ENCODE peak calls at places on chromosome 9, in six cellular contexts. One of them, this sample, is unnamed.

GRCh38 chr9:16044116-16044881 is 491.5 kb downstream of the CCDC171 start:
- DNase-seq in cardiac muscle cell: peak; percentile 62
- DNase-seq in upper lobe of right lung: no peak
- DNase-seq in coronary artery: no peak
- DNase-seq in astrocyte of the spinal cord: peak; percentile 66
- DNase-seq in GM06990: no peak
- DNase-seq in this sample: no peak

GRCh38 chr9:2798423-2798822 is 45.5 kb downstream of the PUM3 start:
- DNase-seq in cardiac muscle cell: no peak
- DNase-seq in upper lobe of right lung: no peak
- DNase-seq in coronary artery: no peak
- DNase-seq in astrocyte of the spinal cord: no peak
- DNase-seq in GM06990: no peak
- DNase-seq in this sample: no peak

GRCh38 chr9:27193886-27194285 is 84.9 kb downstream of the TEK start:
- DNase-seq in cardiac muscle cell: no peak
- DNase-seq in upper lobe of right lung: no peak
- DNase-seq in coronary artery: no peak
- DNase-seq in astrocyte of the spinal cord: no peak
- DNase-seq in GM06990: no peak
- DNase-seq in this sample: no peak

GRCh38 chr9:10744669-10745068 is 131.9 kb upstream of the PTPRD start:
- DNase-seq in cardiac muscle cell: no peak
- DNase-seq in upper lobe of right lung: no peak
- DNase-seq in coronary artery: no peak
- DNase-seq in astrocyte of the spinal cord: no peak
- DNase-seq in GM06990: no peak
- DNase-seq in this sample: no peak

GRCh38 chr9:27436234-27436633 is 87.9 kb upstream of the IFNK start:
- DNase-seq in cardiac muscle cell: no peak
- DNase-seq in upper lobe of right lung: no peak
- DNase-seq in coronary artery: no peak
- DNase-seq in astrocyte of the spinal cord: no peak
- DNase-seq in GM06990: no peak
- DNase-seq in this sample: no peak

GRCh38 chr9:69758981-69759477 is 782 bp downstream of the PTAR1 start:
- DNase-seq in cardiac muscle cell: peak; percentile 26
- DNase-seq in upper lobe of right lung: no peak
- DNase-seq in coronary artery: no peak
- DNase-seq in astrocyte of the spinal cord: peak; percentile 57
- DNase-seq in GM06990: no peak
- DNase-seq in this sample: no peak

GRCh38 chr9:74497750-74498615 is 848 bp downstream of the RORB start:
- DNase-seq in cardiac muscle cell: peak; percentile 33
- DNase-seq in upper lobe of right lung: peak; percentile 70
- DNase-seq in coronary artery: no peak
- DNase-seq in astrocyte of the spinal cord: peak; percentile 38
- DNase-seq in GM06990: peak; percentile 18
- DNase-seq in this sample: no peak

GRCh38 chr9:75299324-75299723 is 211.0 kb downstream of the OSTF1 start:
- DNase-seq in cardiac muscle cell: no peak
- DNase-seq in upper lobe of right lung: no peak
- DNase-seq in coronary artery: no peak
- DNase-seq in astrocyte of the spinal cord: no peak
- DNase-seq in GM06990: no peak
- DNase-seq in this sample: no peak

GRCh38 chr9:118009585-118009984 is 305.4 kb downstream of the TLR4 start:
- DNase-seq in cardiac muscle cell: no peak
- DNase-seq in upper lobe of right lung: no peak
- DNase-seq in coronary artery: no peak
- DNase-seq in astrocyte of the spinal cord: no peak
- DNase-seq in GM06990: no peak
- DNase-seq in this sample: no peak

GRCh38 chr9:36665387-36665786 is 92.7 kb downstream of the MELK start:
- DNase-seq in cardiac muscle cell: peak; percentile 2
- DNase-seq in upper lobe of right lung: no peak
- DNase-seq in coronary artery: no peak
- DNase-seq in astrocyte of the spinal cord: peak; percentile 16
- DNase-seq in GM06990: no peak
- DNase-seq in this sample: no peak

GRCh38 chr9:123684393-123685149 is 245.4 kb downstream of the DENND1A start:
- DNase-seq in cardiac muscle cell: no peak
- DNase-seq in upper lobe of right lung: no peak
- DNase-seq in coronary artery: no peak
- DNase-seq in astrocyte of the spinal cord: no peak
- DNase-seq in GM06990: no peak
- DNase-seq in this sample: no peak

GRCh38 chr9:68942790-68943189 is 71.1 kb downstream of the PRKACG start:
- DNase-seq in cardiac muscle cell: no peak
- DNase-seq in upper lobe of right lung: no peak
- DNase-seq in coronary artery: no peak
- DNase-seq in astrocyte of the spinal cord: no peak
- DNase-seq in GM06990: no peak
- DNase-seq in this sample: no peak

GRCh38 chr9:135282001-135282731 is 194.7 kb downstream of the OLFM1 start:
- DNase-seq in cardiac muscle cell: peak; percentile 37
- DNase-seq in upper lobe of right lung: peak; percentile 87
- DNase-seq in coronary artery: no peak
- DNase-seq in astrocyte of the spinal cord: no peak
- DNase-seq in GM06990: peak; percentile 28
- DNase-seq in this sample: no peak

GRCh38 chr9:111691686-111692329 is 30.4 kb downstream of the GNG10 start:
- DNase-seq in cardiac muscle cell: peak; percentile 58
- DNase-seq in upper lobe of right lung: no peak
- DNase-seq in coronary artery: no peak
- DNase-seq in astrocyte of the spinal cord: peak; percentile 57
- DNase-seq in GM06990: peak; percentile 26
- DNase-seq in this sample: no peak

GRCh38 chr9:5188060-5188707 is 2.7 kb upstream of the INSL6 start:
- DNase-seq in cardiac muscle cell: no peak
- DNase-seq in upper lobe of right lung: no peak
- DNase-seq in coronary artery: no peak
- DNase-seq in astrocyte of the spinal cord: no peak
- DNase-seq in GM06990: no peak
- DNase-seq in this sample: no peak

GRCh38 chr9:33265211-33265885 is 499 bp downstream of the CHMP5 start:
- DNase-seq in cardiac muscle cell: peak; percentile 2
- DNase-seq in upper lobe of right lung: no peak
- DNase-seq in coronary artery: no peak
- DNase-seq in astrocyte of the spinal cord: no peak
- DNase-seq in GM06990: no peak
- DNase-seq in this sample: no peak

GRCh38 chr9:123655681-123656423 is 274.1 kb downstream of the DENND1A start:
- DNase-seq in cardiac muscle cell: no peak
- DNase-seq in upper lobe of right lung: no peak
- DNase-seq in coronary artery: no peak
- DNase-seq in astrocyte of the spinal cord: no peak
- DNase-seq in GM06990: no peak
- DNase-seq in this sample: no peak

GRCh38 chr9:89799221-89799620 is 194.4 kb downstream of the GADD45G start:
- DNase-seq in cardiac muscle cell: no peak
- DNase-seq in upper lobe of right lung: no peak
- DNase-seq in coronary artery: peak; percentile 33
- DNase-seq in astrocyte of the spinal cord: no peak
- DNase-seq in GM06990: no peak
- DNase-seq in this sample: no peak

GRCh38 chr9:36603006-36603405 is 30.3 kb downstream of the MELK start:
- DNase-seq in cardiac muscle cell: peak; percentile 40
- DNase-seq in upper lobe of right lung: no peak
- DNase-seq in coronary artery: no peak
- DNase-seq in astrocyte of the spinal cord: peak; percentile 45
- DNase-seq in GM06990: no peak
- DNase-seq in this sample: no peak

GRCh38 chr9:112020680-112021596 is 124.3 kb downstream of the UGCG start:
- DNase-seq in cardiac muscle cell: peak; percentile 43
- DNase-seq in upper lobe of right lung: no peak
- DNase-seq in coronary artery: no peak
- DNase-seq in astrocyte of the spinal cord: peak; percentile 52
- DNase-seq in GM06990: no peak
- DNase-seq in this sample: no peak

GRCh38 chr9:135149876-135150275 is 62.4 kb downstream of the OLFM1 start:
- DNase-seq in cardiac muscle cell: no peak
- DNase-seq in upper lobe of right lung: no peak
- DNase-seq in coronary artery: no peak
- DNase-seq in astrocyte of the spinal cord: no peak
- DNase-seq in GM06990: no peak
- DNase-seq in this sample: no peak

GRCh38 chr9:114282926-114283325 is 40.0 kb upstream of the ORM1 start:
- DNase-seq in cardiac muscle cell: peak; percentile 90
- DNase-seq in upper lobe of right lung: peak; percentile 17
- DNase-seq in coronary artery: peak; percentile 50
- DNase-seq in astrocyte of the spinal cord: peak; percentile 82
- DNase-seq in GM06990: no peak
- DNase-seq in this sample: no peak

GRCh38 chr9:114687034-114687433 is 5.0 kb upstream of the TEX48 start:
- DNase-seq in cardiac muscle cell: no peak
- DNase-seq in upper lobe of right lung: no peak
- DNase-seq in coronary artery: no peak
- DNase-seq in astrocyte of the spinal cord: peak; percentile 69
- DNase-seq in GM06990: no peak
- DNase-seq in this sample: no peak

GRCh38 chr9:83523684-83524083 is 14.5 kb downstream of the FRMD3 start:
- DNase-seq in cardiac muscle cell: no peak
- DNase-seq in upper lobe of right lung: no peak
- DNase-seq in coronary artery: no peak
- DNase-seq in astrocyte of the spinal cord: no peak
- DNase-seq in GM06990: no peak
- DNase-seq in this sample: no peak

GRCh38 chr9:115847245-115847644 is 306.3 kb upstream of the PAPPA start:
- DNase-seq in cardiac muscle cell: peak; percentile 46
- DNase-seq in upper lobe of right lung: no peak
- DNase-seq in coronary artery: no peak
- DNase-seq in astrocyte of the spinal cord: peak; percentile 57
- DNase-seq in GM06990: no peak
- DNase-seq in this sample: no peak

GRCh38 chr9:35658894-35659220 is 765 bp downstream of the CCDC107 start:
- DNase-seq in cardiac muscle cell: peak; percentile 44
- DNase-seq in upper lobe of right lung: no peak
- DNase-seq in coronary artery: no peak
- DNase-seq in astrocyte of the spinal cord: peak; percentile 64
- DNase-seq in GM06990: no peak
- DNase-seq in this sample: no peak

GRCh38 chr9:134127065-134127580 is 8.8 kb upstream of the WDR5 start:
- DNase-seq in cardiac muscle cell: no peak
- DNase-seq in upper lobe of right lung: no peak
- DNase-seq in coronary artery: no peak
- DNase-seq in astrocyte of the spinal cord: no peak
- DNase-seq in GM06990: no peak
- DNase-seq in this sample: no peak

GRCh38 chr9:98331536-98332259 is 76.2 kb upstream of the TBC1D2 start:
- DNase-seq in cardiac muscle cell: no peak
- DNase-seq in upper lobe of right lung: no peak
- DNase-seq in coronary artery: no peak
- DNase-seq in astrocyte of the spinal cord: no peak
- DNase-seq in GM06990: no peak
- DNase-seq in this sample: no peak

GRCh38 chr9:98332405-98332831 is 77.0 kb upstream of the TBC1D2 start:
- DNase-seq in cardiac muscle cell: peak; percentile 64
- DNase-seq in upper lobe of right lung: no peak
- DNase-seq in coronary artery: no peak
- DNase-seq in astrocyte of the spinal cord: no peak
- DNase-seq in GM06990: no peak
- DNase-seq in this sample: no peak

GRCh38 chr9:98329281-98329680 is 73.8 kb upstream of the TBC1D2 start:
- DNase-seq in cardiac muscle cell: no peak
- DNase-seq in upper lobe of right lung: no peak
- DNase-seq in coronary artery: no peak
- DNase-seq in astrocyte of the spinal cord: no peak
- DNase-seq in GM06990: no peak
- DNase-seq in this sample: no peak

GRCh38 chr9:98329904-98330303 is 74.5 kb upstream of the TBC1D2 start:
- DNase-seq in cardiac muscle cell: no peak
- DNase-seq in upper lobe of right lung: no peak
- DNase-seq in coronary artery: no peak
- DNase-seq in astrocyte of the spinal cord: no peak
- DNase-seq in GM06990: no peak
- DNase-seq in this sample: no peak

DNA sequence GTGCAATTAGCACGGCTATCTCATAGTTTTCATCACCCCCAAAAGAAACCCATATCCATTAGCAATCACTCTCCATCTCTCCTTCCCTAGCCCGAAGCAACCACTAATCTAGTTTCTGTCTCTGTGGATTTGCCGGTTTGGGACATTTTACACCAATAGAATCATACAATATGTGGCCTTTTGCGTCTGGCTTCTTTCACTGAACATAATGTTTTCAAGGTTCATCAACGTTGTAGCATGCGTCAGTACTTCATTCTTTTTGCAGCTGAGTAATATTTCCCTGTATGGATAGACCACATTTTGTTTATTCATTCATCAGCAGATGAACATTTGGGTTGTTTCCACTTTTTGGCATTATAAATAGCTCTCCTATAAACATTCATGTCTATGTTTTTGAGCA is 75.4 kb upstream of the TBC1D2 start:
- DNase-seq in cardiac muscle cell: peak; percentile 44
- DNase-seq in upper lobe of right lung: no peak
- DNase-seq in coronary artery: no peak
- DNase-seq in astrocyte of the spinal cord: peak; percentile 34
- DNase-seq in GM06990: no peak
- DNase-seq in this sample: no peak
- TF ChIP-seq CTCF in cardiac muscle cell: no peak
- TF ChIP-seq CTCF in upper lobe of right lung: no peak
- TF ChIP-seq CTCF in coronary artery: no peak
- TF ChIP-seq CTCF in astrocyte of the spinal cord: no peak
- TF ChIP-seq CTCF in GM06990: no peak
- TF ChIP-seq CTCF in this sample: no peak

DNA sequence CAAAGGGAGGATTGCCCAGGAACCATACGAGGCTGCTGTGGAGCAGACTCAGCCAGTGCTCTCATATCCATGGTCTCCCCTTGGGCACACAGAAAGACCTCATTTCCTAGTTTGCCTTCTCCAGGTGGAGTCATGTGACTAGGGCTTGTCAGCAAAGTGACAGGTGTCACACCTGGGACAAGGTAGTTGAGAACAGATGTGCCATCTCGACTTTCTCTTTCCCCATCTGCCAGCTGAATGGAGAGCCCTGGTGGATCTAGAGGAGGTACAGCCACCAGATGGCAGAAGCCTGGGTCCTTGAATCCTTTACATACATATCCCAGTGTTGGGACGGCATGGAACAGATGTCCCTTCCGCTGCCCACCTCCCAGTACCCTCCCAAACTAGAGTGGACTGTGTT is 42.9 kb upstream of the ALDOB start:
- DNase-seq in cardiac muscle cell: no peak
- DNase-seq in upper lobe of right lung: no peak
- DNase-seq in coronary artery: no peak
- DNase-seq in astrocyte of the spinal cord: no peak
- DNase-seq in GM06990: no peak
- DNase-seq in this sample: no peak
- TF ChIP-seq CTCF in cardiac muscle cell: no peak
- TF ChIP-seq CTCF in upper lobe of right lung: no peak
- TF ChIP-seq CTCF in coronary artery: no peak
- TF ChIP-seq CTCF in astrocyte of the spinal cord: no peak
- TF ChIP-seq CTCF in GM06990: no peak
- TF ChIP-seq CTCF in this sample: no peak

GRCh38 chr9:71357346-71357745 is 235.9 kb upstream of the TRPM3 start:
- DNase-seq in cardiac muscle cell: no peak
- DNase-seq in upper lobe of right lung: no peak
- DNase-seq in coronary artery: no peak
- DNase-seq in astrocyte of the spinal cord: no peak
- DNase-seq in GM06990: no peak
- DNase-seq in this sample: no peak
- TF ChIP-seq CTCF in cardiac muscle cell: no peak
- TF ChIP-seq CTCF in upper lobe of right lung: no peak
- TF ChIP-seq CTCF in coronary artery: no peak
- TF ChIP-seq CTCF in astrocyte of the spinal cord: no peak
- TF ChIP-seq CTCF in GM06990: no peak
- TF ChIP-seq CTCF in this sample: no peak

GRCh38 chr9:126146254-126147145 is 180.1 kb upstream of the MVB12B start:
- DNase-seq in cardiac muscle cell: no peak
- DNase-seq in upper lobe of right lung: peak; percentile 45
- DNase-seq in coronary artery: peak; percentile 71
- DNase-seq in astrocyte of the spinal cord: no peak
- DNase-seq in GM06990: peak; percentile 47
- DNase-seq in this sample: peak; percentile 66
- TF ChIP-seq CTCF in cardiac muscle cell: peak; percentile 37
- TF ChIP-seq CTCF in upper lobe of right lung: peak; percentile 31
- TF ChIP-seq CTCF in coronary artery: no peak
- TF ChIP-seq CTCF in astrocyte of the spinal cord: peak; percentile 47
- TF ChIP-seq CTCF in GM06990: peak; percentile 75
- TF ChIP-seq CTCF in this sample: peak; percentile 72

This sample was measured in type B pancreatic cell.